ENCODE peak calls at places on chromosomes 5 and 9, in eight cellular contexts. S is ovary; N is colonic mucosa; J is breast epithelium; C is DND-41; T is tibial nerve; G is left ventricle myocardium inferior; M is naive thymus-derived CD4-positive, alpha-beta T cell. V is an unnamed sample. For H3K36me3, the result is how much of the 10 kb centered on the place peaks cover.

GRCh38 chr9:107487521-107488399 is 1.8 kb downstream of the KLF4 start:
- DNase-seq in N (peak), M (no peak), T (peak), S (peak), J (peak), G (peak), C (no peak), V (no peak)

GRCh38 chr5:27038476-27038875 is at the start of gene CDH9:
- DNase-seq in C (no peak), N (no peak), M (no peak), S (no peak), G (no peak), J (no peak), T (no peak), V (no peak)

GRCh38 chr5:58066557-58066956 is 393.3 kb downstream of the PLK2 start:
- DNase-seq in M (no peak), N (no peak), T (no peak), J (no peak), C (no peak), G (no peak), S (no peak), V (no peak)

GRCh38 chr5:141961466-141961865 is 3.5 kb upstream of the PCDH12 start:
- DNase-seq in J (no peak), M (no peak), S (no peak), G (no peak), C (no peak), T (no peak), N (no peak), V (no peak)

GRCh38 chr9:96139592-96140251 is 162.3 kb downstream of the HSD17B3 start:
- DNase-seq in G (no peak), N (peak), M (no peak), J (no peak), C (no peak), S (peak), T (peak), V (no peak)

GRCh38 chr9:82495884-82496777 is 507.6 kb downstream of the SPATA31D1 start:
- DNase-seq in G (peak), M (no peak), S (no peak), N (no peak), J (no peak), C (no peak), T (no peak), V (no peak)

GRCh38 chr9:18891946-18892670 is 140.9 kb downstream of the SAXO1 start:
- DNase-seq in N (no peak), J (no peak), S (no peak), C (no peak), M (no peak), G (no peak), T (no peak), V (no peak)

GRCh38 chr5:177957241-177957640 is 38.8 kb downstream of the PROP1 start:
- DNase-seq in M (no peak), J (no peak), C (no peak), T (no peak), N (no peak), S (no peak), G (no peak), V (no peak)

GRCh38 chr5:148179234-148179824 is 11.0 kb downstream of the SPINK14 start:
- DNase-seq in N (peak), M (peak), T (no peak), J (no peak), C (no peak), G (no peak), S (no peak), V (no peak)

GRCh38 chr5:38265546-38266179 is 7.3 kb downstream of the EGFLAM start:
- DNase-seq in N (peak), C (peak), G (peak), M (peak), S (peak), J (no peak), T (peak), V (no peak)

GRCh38 chr9:99130069-99130468 is 25.2 kb downstream of the TGFBR1 start:
- DNase-seq in N (no peak), M (no peak), S (no peak), C (no peak), G (no peak), J (no peak), T (no peak), V (no peak)

GRCh38 chr5:98775962-98776687 is 2.7 kb downstream of the RGMB start:
- DNase-seq in M (no peak), N (no peak), G (no peak), S (no peak), T (no peak), J (no peak), C (no peak), V (no peak)

GRCh38 chr9:127856094-127856740 is 1.8 kb upstream of the ENG start:
- DNase-seq in M (no peak), C (no peak), N (no peak), G (no peak), T (no peak), J (no peak), S (peak), V (no peak)

GRCh38 chr5:56460681-56461191 is 227.6 kb upstream of the ANKRD55 start:
- DNase-seq in S (no peak), M (no peak), T (no peak), J (no peak), C (no peak), G (no peak), N (no peak), V (no peak)

GRCh38 chr9:104900871-104901270 is 27.1 kb downstream of the ABCA1 start:
- DNase-seq in S (no peak), T (no peak), N (no peak), J (no peak), M (no peak), C (no peak), G (no peak), V (no peak)

GRCh38 chr5:4230531-4230904 is 634.9 kb downstream of the IRX1 start:
- DNase-seq in J (no peak), G (no peak), N (no peak), S (no peak), C (no peak), M (no peak), T (no peak), V (no peak)

GRCh38 chr9:129619787-129620668 is 873 bp downstream of the C9orf50 start:
- DNase-seq in M (no peak), J (no peak), T (no peak), N (no peak), G (no peak), S (no peak), C (peak), V (no peak)
- H3K4me3 ChIP-seq in M (no peak), J (peak), T (peak), N (peak), G (peak), S (peak), C (no peak), V (no peak)

DNA sequence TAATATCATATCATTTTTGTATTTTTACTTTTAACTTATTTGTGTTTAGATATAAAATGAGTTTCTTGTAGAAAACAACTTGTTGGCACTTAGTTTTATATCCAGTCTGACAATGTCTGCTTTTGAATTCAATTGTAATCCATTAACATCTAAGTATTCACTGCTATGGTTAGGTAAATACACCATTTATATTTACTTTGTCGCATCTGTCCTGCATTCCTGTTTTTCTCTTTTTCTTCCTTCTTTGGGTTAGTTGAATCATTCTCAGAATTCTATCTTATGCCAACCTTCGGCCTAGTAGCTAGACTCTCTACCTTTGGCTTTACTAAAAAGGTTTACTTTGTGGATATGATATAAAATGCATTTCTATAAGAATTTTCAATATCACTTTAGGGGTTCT is 107.6 kb downstream of the PLCXD3 start:
- DNase-seq in J (no peak), N (no peak), M (no peak), G (no peak), C (no peak), T (no peak), S (no peak), V (no peak)
- H3K27ac ChIP-seq in J (no peak), N (no peak), M (no peak), G (peak), C (no peak), T (no peak), S (no peak), V (no peak)

GRCh38 chr9:98066235-98066634 is 9.7 kb downstream of the NANS start:
- DNase-seq in G (no peak), T (no peak), J (no peak), C (no peak), M (no peak), S (no peak), N (no peak), V (no peak)
- H3K36me3 ChIP-seq in G (under half), T (under half), J (under half), C (under half), M (under half), S (under half), N (under half), V (under half)

DNA sequence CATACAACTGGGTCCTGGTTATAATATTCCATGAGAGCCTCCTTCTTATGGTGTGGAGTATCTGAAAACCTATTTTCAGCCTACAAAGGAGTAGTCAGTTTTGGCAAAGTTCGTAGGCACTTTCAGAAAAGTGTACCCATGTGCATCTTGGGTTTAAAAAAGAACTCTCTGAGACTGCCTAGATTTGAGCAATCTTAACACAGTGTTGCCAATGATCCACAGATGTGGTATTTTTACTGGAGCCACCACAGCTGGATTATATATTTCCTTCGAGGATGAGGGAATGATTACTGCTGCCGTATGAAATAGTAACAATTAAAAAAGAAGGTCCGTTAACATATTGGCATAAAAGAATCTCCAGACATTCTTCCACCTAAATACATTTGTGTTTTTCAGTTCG is 1.1 kb downstream of the PALM2AKAP2 start:
- DNase-seq in N (no peak), J (no peak), T (no peak), M (no peak), G (no peak), S (no peak), C (no peak), V (no peak)
- H3K4me3 ChIP-seq in N (no peak), J (peak), T (peak), M (no peak), G (peak), S (peak), C (no peak), V (no peak)

GRCh38 chr9:121764371-121764730 is 112.9 kb downstream of the DAB2IP start:
- DNase-seq in J (no peak), M (no peak), T (no peak), G (no peak), N (no peak), S (no peak), C (no peak), V (no peak)
- H3K27ac ChIP-seq in J (peak), M (no peak), T (no peak), G (peak), N (no peak), S (peak), C (no peak), V (no peak)

DNA sequence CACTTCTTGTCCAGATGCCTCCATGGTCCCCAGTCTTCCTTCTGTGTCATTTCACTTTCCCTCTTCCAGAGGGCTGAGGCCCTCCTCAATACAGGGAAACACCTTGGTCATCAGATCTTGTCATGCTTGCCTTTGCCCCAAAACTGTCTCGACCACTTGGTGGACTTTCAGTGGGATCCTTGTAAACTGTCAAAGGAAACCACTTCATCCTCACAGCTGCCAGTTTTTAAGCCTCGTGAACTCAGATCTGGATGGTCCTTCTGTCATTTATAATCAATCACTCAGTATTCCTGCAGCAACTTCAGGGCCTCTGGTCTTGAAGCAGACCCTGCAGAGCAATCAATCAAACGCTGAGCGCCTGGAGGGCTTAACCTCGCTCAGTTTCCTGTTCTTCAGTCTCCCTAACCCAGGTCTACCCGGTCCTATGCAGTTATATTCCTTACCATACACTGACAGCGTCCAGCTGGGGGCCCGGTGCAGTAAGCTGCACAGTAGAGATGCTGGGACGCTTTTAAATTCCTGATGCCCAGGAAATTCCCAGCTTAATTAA is 74.6 kb downstream of the GOLPH3 start:
- DNase-seq in M (no peak), C (no peak), S (no peak), N (no peak), G (no peak), T (no peak), J (no peak), V (no peak)
- H3K36me3 ChIP-seq in M (under half), C (under half), S (under half), N (under half), G (under half), T (under half), J (under half), V (under half)

DNA sequence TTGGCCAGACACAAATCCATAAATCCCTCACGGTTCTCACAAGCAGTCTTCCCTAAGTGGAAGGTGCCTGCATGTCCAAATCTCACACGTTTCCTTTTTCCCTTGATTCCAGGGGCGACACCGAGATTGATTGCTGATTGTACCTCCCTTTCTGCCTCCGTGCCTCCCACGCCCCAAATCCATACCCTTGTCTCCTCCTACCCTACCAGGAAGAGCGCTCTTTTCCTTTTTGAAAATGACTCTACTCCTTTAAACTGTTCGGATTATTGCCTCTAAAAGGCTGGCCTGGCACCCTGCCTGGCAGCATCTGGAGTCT is 4.5 kb downstream of the STC2 start:
- DNase-seq in C (no peak), J (no peak), T (no peak), M (no peak), N (no peak), G (no peak), S (no peak), V (no peak)
- H3K4me3 ChIP-seq in C (no peak), J (peak), T (no peak), M (no peak), N (no peak), G (peak), S (no peak), V (no peak)

DNA sequence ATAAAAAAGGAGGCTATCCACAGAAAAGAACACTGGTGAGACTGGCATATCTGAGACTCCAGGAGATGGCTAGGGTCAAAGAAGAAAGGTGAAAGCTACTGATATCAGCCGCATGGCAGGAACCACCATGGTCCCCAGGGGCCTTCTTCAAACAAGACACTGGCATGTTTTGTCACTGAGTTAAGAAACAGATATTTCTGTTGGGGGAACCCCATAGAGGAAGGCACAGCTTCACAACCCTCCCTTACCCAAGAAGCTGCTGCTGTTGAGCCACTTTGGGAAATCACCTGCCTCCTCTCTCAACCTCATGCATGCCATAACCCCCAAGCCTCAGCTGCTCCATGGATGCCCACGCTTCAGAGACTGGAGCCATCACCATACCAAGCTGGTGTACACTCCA is 13.3 kb upstream of the BTNL3 start:
- DNase-seq in J (no peak), G (no peak), C (peak), S (no peak), T (no peak), M (no peak), N (no peak), V (no peak)
- H3K27ac ChIP-seq in J (no peak), G (no peak), C (no peak), S (no peak), T (no peak), M (no peak), N (no peak), V (no peak)